ENCODE peak calls at places on chromosomes 4 and X, in five cellular contexts. X, S, F, Y and L are unnamed samples.
A peak's percentile ranks its signal among the peaks of the same experiment; 100 is the strongest.

GRCh38 chrX:84729408-84729807 is 227.2 kb upstream of the HDX start:
- DNase-seq in F (no peak), S (no peak), X (no peak), Y (no peak), L (no peak)

GRCh38 chrX:48956728-48957414 is 536 bp downstream of the OTUD5 start:
- DNase-seq in F (no peak), X (no peak), Y (no peak), S (no peak), L (peak; percentile 76)

GRCh38 chr4:80990851-80991250 is 39.7 kb upstream of the BMP3 start:
- DNase-seq in S (no peak), F (no peak), Y (no peak), X (no peak), L (peak; percentile 1)

GRCh38 chr4:165725352-165725751 is 147.7 kb upstream of the TLL1 start:
- DNase-seq in F (no peak), X (no peak), S (no peak), Y (no peak), L (no peak)

GRCh38 chr4:94877973-94878372 is 120.2 kb downstream of the BMPR1B start:
- DNase-seq in Y (no peak), X (no peak), S (no peak), F (peak; percentile 43), L (no peak)

GRCh38 chr4:70753630-70754029 is 31.9 kb downstream of the RUFY3 start:
- DNase-seq in S (no peak), X (no peak), Y (no peak), F (no peak), L (no peak)

GRCh38 chr4:147039991-147040575 is 94.4 kb upstream of the TTC29 start:
- DNase-seq in Y (no peak), S (peak; percentile 4), F (no peak), X (no peak), L (no peak)

GRCh38 chrX:153476628-153477027 is 6.3 kb upstream of the HAUS7 start:
- DNase-seq in X (peak; percentile 44), Y (no peak), F (no peak), S (peak; percentile 89), L (peak; percentile 62)

GRCh38 chr4:177251237-177251636 is 58.4 kb upstream of the NEIL3 start:
- DNase-seq in F (no peak), X (no peak), Y (no peak), S (no peak), L (no peak)

GRCh38 chrX:103413981-103414380 is 37.6 kb downstream of the BEX3 start:
- DNase-seq in F (no peak), X (no peak), S (peak; percentile 14), Y (no peak), L (no peak)

GRCh38 chrX:94492541-94492940 is 818.5 kb downstream of the FAM133A start:
- DNase-seq in F (no peak), X (no peak), S (no peak), Y (no peak), L (peak; percentile 38)

GRCh38 chr4:20532096-20532495 is 168.2 kb upstream of the PACRGL start:
- DNase-seq in Y (no peak), S (no peak), X (no peak), F (no peak), L (no peak)

GRCh38 chr4:108168672-108169562 is at the start of gene LEF1:
- DNase-seq in X (no peak), F (peak; percentile 60), S (peak; percentile 84), Y (no peak), L (peak; percentile 87)

GRCh38 chr4:6360385-6360784 is 90.7 kb downstream of the WFS1 start:
- DNase-seq in X (no peak), F (no peak), Y (no peak), S (no peak), L (peak; percentile 84)

GRCh38 chrX:19334945-19335626 is 8.6 kb upstream of the PDHA1 start:
- DNase-seq in S (no peak), Y (no peak), F (no peak), X (no peak), L (peak; percentile 69)

GRCh38 chr4:41432889-41433288 is 105.1 kb upstream of the LIMCH1 start:
- DNase-seq in Y (no peak), S (no peak), F (peak; percentile 94), X (no peak), L (peak; percentile 61)

GRCh38 chr4:94577136-94577535 is 125.4 kb downstream of the PDLIM5 start:
- DNase-seq in S (no peak), X (peak; percentile 53), F (no peak), Y (no peak), L (peak; percentile 19)

GRCh38 chr4:86831262-86832090 is 17.7 kb downstream of the SLC10A6 start:
- DNase-seq in F (peak; percentile 96), S (no peak), X (no peak), Y (no peak), L (no peak)

GRCh38 chrX:22246620-22247019 is 26.1 kb upstream of the CBLL2 start:
- DNase-seq in Y (no peak), S (no peak), F (peak; percentile 83), X (no peak), L (no peak)

GRCh38 chrX:18864390-18864920 is 119.5 kb downstream of the PHKA2 start:
- DNase-seq in Y (no peak), X (no peak), F (no peak), S (no peak), L (no peak)

GRCh38 chrX:134095366-134095765 is 110.0 kb upstream of the GPC3 start:
- DNase-seq in Y (no peak), X (no peak), S (no peak), F (no peak), L (no peak)

GRCh38 chrX:103730746-103731508 is 20.2 kb downstream of the TMEM31 start:
- DNase-seq in F (no peak), S (peak; percentile 83), Y (no peak), X (no peak), L (no peak)

GRCh38 chr4:20847124-20847747 is 147.0 kb downstream of the PACRGL start:
- DNase-seq in Y (no peak), X (no peak), S (no peak), F (no peak), L (no peak)

GRCh38 chr4:69936566-69936965 is 5.7 kb downstream of the CSN1S1 start:
- DNase-seq in Y (no peak), S (no peak), F (no peak), X (no peak), L (no peak)

GRCh38 chrX:20128678-20129077 is 12.0 kb upstream of the MAP7D2 start:
- DNase-seq in Y (no peak), X (no peak), F (no peak), S (no peak), L (no peak)

GRCh38 chr4:96154676-96155075 is 314.8 kb downstream of the PDHA2 start:
- DNase-seq in S (no peak), F (no peak), X (no peak), Y (no peak), L (no peak)

GRCh38 chr4:182925298-182925738 is 8.1 kb upstream of the DCTD start:
- DNase-seq in S (peak; percentile 63), F (peak; percentile 52), X (peak; percentile 54), Y (peak; percentile 48), L (peak; percentile 64)

GRCh38 chr4:76504613-76505465 is 69.8 kb downstream of the SHROOM3 start:
- DNase-seq in X (no peak), Y (no peak), F (no peak), S (peak; percentile 90), L (peak; percentile 51)

GRCh38 chrX:109841869-109842579 is 109.0 kb upstream of the ACSL4 start:
- DNase-seq in X (no peak), F (no peak), S (no peak), Y (no peak), L (no peak)

GRCh38 chr4:139568206-139568969 is 12.4 kb upstream of the SETD7 start:
- DNase-seq in Y (no peak), F (no peak), X (no peak), S (no peak), L (no peak)
- H3K4me3 ChIP-seq in Y (no peak overlapping the region), F (no peak overlapping the region), X (no peak overlapping the region), S (no peak overlapping the region), L (no peak overlapping the region)

GRCh38 chr4:91288702-91289311 is 1015.0 kb upstream of the GRID2 start:
- DNase-seq in S (no peak), X (no peak), F (no peak), Y (no peak), L (no peak)
- H3K36me3 ChIP-seq in S (no peaks in the 10 kb centered on the region), X (no peaks in the 10 kb centered on the region), F (no peaks in the 10 kb centered on the region), Y (no peaks in the 10 kb centered on the region), L (no peaks in the 10 kb centered on the region)

GRCh38 chrX:154733072-154733425 is 17.8 kb downstream of the GAB3 start:
- DNase-seq in X (no peak), S (no peak), F (no peak), Y (no peak), L (no peak)

GRCh38 chrX:154734101-154734781 is 16.6 kb downstream of the GAB3 start:
- DNase-seq in Y (peak; percentile 49), S (no peak), F (no peak), X (peak; percentile 46), L (no peak)

GRCh38 chrX:154732421-154733071 is 18.3 kb downstream of the GAB3 start:
- DNase-seq in F (peak; percentile 78), X (no peak), Y (no peak), S (no peak), L (no peak)

GRCh38 chrX:154738013-154738738 is 12.7 kb downstream of the GAB3 start:
- DNase-seq in Y (no peak), F (no peak), S (no peak), X (peak; percentile 45), L (no peak)

DNA sequence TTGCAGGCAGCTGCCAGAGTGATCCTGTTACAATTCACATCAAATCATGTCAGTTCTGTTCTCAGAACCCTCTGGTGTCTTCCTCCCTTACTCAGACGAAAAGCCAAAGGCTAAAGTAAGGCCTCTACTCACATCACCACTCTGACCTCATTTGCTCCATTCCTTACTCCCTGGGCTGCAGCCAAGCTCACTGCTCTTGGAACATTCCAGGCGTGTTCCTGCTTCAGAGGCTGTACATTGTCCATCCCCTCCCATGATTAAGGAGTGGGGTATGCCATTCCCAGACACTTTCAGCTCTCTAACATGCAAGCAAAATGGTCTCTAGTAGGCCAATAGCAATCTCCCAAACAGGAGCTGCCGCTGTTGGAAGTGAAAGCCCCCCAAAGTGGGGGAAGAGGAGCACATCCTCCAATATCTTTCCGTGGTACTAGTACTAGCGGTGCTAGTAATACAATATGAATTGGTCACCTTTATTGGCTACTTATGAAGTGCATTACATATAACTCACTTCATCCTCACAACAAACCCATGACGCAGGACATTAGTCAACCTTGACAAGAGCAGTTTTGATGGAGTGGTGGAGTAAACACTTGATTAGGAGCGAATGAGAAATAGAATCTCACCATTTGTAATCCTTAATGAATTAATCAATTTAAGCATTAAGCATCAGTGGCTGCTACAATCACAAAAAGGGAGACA is 15.0 kb downstream of the GAB3 start:
- DNase-seq in F (no peak), Y (peak; percentile 73), S (no peak), X (peak; percentile 29), L (no peak)
- H3K27me3 ChIP-seq in F (no peaks in the 10 kb centered on the region), Y (no peaks in the 10 kb centered on the region), S (no peaks in the 10 kb centered on the region), X (no peaks in the 10 kb centered on the region), L (no peaks in the 10 kb centered on the region)

GRCh38 chr4:2932951-2933565 is 30.1 kb downstream of the NOP14 start:
- DNase-seq in S (peak; percentile 81), X (no peak), F (no peak), Y (no peak), L (peak; percentile 53)
- H3K4me3 ChIP-seq in S (peak overlapping the region; percentile 75), X (peak overlapping the region; percentile 97), F (no peak overlapping the region), Y (no peak overlapping the region), L (peak overlapping the region; percentile 64)

DNA sequence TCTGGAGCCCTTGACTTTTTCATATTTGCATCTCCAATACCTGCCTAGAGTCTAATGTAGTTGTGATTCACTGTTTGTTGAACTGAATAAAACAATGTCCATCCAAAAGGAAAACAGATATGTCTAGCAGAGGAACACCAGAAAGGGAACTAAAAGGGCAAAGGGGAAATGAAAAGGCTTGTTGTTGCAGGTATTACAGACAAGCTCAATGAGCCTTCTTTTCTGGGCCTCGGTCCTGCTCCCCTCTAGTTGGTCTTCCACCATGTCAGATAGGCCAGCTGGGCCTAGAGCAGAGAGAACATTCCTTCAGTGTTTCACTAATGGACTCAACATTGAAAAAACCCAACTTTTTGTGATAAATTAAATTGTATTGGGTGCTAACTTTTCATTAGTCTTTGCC is 55.4 kb downstream of the ZFX start:
- DNase-seq in X (no peak), F (no peak), Y (no peak), S (no peak), L (no peak)
- H3K36me3 ChIP-seq in X (peaks cover 35% of the 10 kb centered on the region), F (peaks cover 6% of the 10 kb centered on the region), Y (peaks cover 17% of the 10 kb centered on the region), S (peaks cover 35% of the 10 kb centered on the region), L (peaks cover 2% of the 10 kb centered on the region)